ENCODE peak calls at places on chromosomes 12 and 14, in ten cellular contexts. Y is neural progenitor cell, Z is foreskin fibroblast, P is HFFc6, M is progenitor cell of endocrine pancreas, S is heart left ventricle, E is esophagus muscularis mucosa, J is upper lobe of right lung, T is HCT116, W is AG10803. F is an unnamed sample.

GRCh38 chr14:95293474-95293873 is 26.2 kb downstream of the CLMN start:
- DNase-seq in Z (no peak), J (no peak), S (no peak), P (no peak), Y (no peak), E (no peak), T (no peak), M (no peak), W (no peak), F (no peak)

GRCh38 chr14:70641548-70642312 is at the start of gene TTC9:
- DNase-seq in Y (peak), T (no peak), J (peak), E (no peak), W (no peak), P (no peak), M (peak), Z (peak), S (peak), F (no peak)

GRCh38 chr12:10115890-10116289 is 14.1 kb downstream of the CLEC7A start:
- DNase-seq in T (no peak), W (no peak), S (no peak), J (no peak), Y (no peak), M (no peak), E (no peak), Z (no peak), P (no peak), F (no peak)

GRCh38 chr12:53659609-53660008 is 16.3 kb downstream of the ATP5MC2 start:
- DNase-seq in J (no peak), T (no peak), W (peak), M (no peak), Z (no peak), Y (no peak), E (no peak), S (no peak), P (no peak), F (no peak)

GRCh38 chr12:68870011-68870410 is 62.0 kb downstream of the MDM2 start:
- DNase-seq in Z (no peak), J (no peak), T (no peak), W (no peak), M (no peak), Y (no peak), E (no peak), S (no peak), P (no peak), F (no peak)

GRCh38 chr14:34817768-34818167 is 57.4 kb downstream of the BAZ1A start:
- DNase-seq in Z (no peak), Y (no peak), P (no peak), E (no peak), S (no peak), T (no peak), J (no peak), W (no peak), M (no peak), F (no peak)

GRCh38 chr12:127277882-127278281 is 989.1 kb upstream of the TMEM132C start:
- DNase-seq in W (no peak), P (no peak), M (no peak), Y (no peak), S (no peak), Z (no peak), T (no peak), J (no peak), E (no peak), F (no peak)

GRCh38 chr12:127422935-127423585 is 843.9 kb upstream of the TMEM132C start:
- DNase-seq in P (no peak), Z (no peak), S (no peak), M (no peak), W (no peak), Y (no peak), J (no peak), E (peak), T (no peak), F (no peak)

GRCh38 chr14:95265106-95266094 is 54.3 kb downstream of the CLMN start:
- DNase-seq in E (no peak), W (peak), P (peak), M (no peak), T (peak), Z (peak), Y (no peak), J (no peak), S (no peak), F (peak)

GRCh38 chr14:99731536-99732435 is 47.7 kb downstream of the CYP46A1 start:
- DNase-seq in Z (no peak), P (no peak), E (no peak), W (no peak), Y (no peak), M (no peak), S (peak), J (peak), T (no peak), F (no peak)

GRCh38 chr14:44154446-44154845 is 352.6 kb downstream of the FSCB start:
- DNase-seq in J (no peak), P (no peak), W (no peak), Z (no peak), T (no peak), S (no peak), M (no peak), E (no peak), Y (no peak), F (no peak)

GRCh38 chr14:44154889-44155288 is 352.2 kb downstream of the FSCB start:
- DNase-seq in M (no peak), Z (no peak), J (no peak), S (no peak), P (no peak), W (no peak), E (no peak), T (no peak), Y (no peak), F (no peak)

GRCh38 chr14:44151120-44151519 is 356.0 kb downstream of the FSCB start:
- DNase-seq in Y (no peak), Z (no peak), W (no peak), T (no peak), M (no peak), S (no peak), E (no peak), P (no peak), J (no peak), F (no peak)

DNA sequence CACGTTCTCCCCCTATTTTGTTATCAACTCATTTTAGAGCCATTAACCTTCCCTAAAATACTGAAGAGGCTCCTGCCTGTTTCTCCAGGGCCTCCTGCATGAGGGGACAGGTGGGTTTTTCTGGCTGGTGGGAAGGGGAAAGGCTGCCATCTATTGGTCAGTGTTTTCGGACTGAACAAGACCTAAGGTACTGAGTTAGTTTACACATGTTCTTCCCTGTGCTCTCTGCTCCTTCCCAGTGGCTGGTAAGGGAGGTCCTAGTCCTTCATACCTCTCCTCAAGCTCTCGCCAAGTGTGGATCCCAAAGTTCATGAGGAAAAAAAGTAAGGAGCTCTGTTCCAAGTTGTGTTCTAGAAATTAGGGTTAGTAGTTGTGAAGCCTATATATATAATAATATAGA is 357.5 kb downstream of the FSCB start:
- DNase-seq in J (no peak), P (no peak), E (no peak), S (no peak), Z (no peak), M (peak), T (peak), Y (peak), W (no peak), F (peak)
- TF ChIP-seq CTCF in J (no peak), P (no peak), E (no peak), S (no peak), Z (no peak), M (peak), T (peak), Y (peak), W (no peak), F (peak)

GRCh38 chr12:76080729-76081415 is 3.6 kb downstream of the NAP1L1 start:
- DNase-seq in J (no peak), S (no peak), Y (peak), Z (peak), M (no peak), W (no peak), T (no peak), P (no peak), E (no peak), F (no peak)
- TF ChIP-seq CTCF in J (no peak), S (no peak), Y (peak), Z (peak), M (peak), W (peak), T (peak), P (peak), E (no peak), F (peak)

DNA sequence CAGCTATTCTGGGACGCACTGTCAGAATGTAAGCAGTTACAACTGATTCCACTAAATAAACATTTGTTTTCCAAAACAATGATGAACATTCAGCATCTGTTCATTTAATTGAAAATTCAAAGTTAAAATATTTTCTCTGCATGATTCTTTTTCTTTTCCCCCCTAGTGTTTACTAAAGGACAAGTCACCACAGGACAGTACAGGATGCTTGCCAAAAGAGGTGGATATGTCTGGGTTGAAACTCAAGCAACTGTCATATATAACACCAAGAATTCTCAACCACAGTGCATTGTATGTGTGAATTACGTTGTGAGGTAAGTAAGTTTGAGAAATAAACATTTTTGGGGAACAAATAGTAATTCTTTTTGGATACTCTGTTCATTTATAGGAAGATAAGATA is 28.2 kb upstream of the SNAPC1 start:
- DNase-seq in Z (no peak), P (no peak), M (no peak), J (no peak), S (no peak), E (no peak), Y (no peak), W (no peak), T (no peak), F (no peak)
- TF ChIP-seq CTCF in Z (no peak), P (peak), M (no peak), J (no peak), S (no peak), E (no peak), Y (no peak), W (peak), T (peak), F (no peak)

GRCh38 chr12:105482976-105483375 is 152.5 kb downstream of the C12orf75 start:
- DNase-seq in P (no peak), T (no peak), Z (no peak), M (no peak), W (peak), Y (no peak), E (no peak), J (no peak), S (no peak), F (no peak)
- TF ChIP-seq CTCF in P (no peak), T (no peak), Z (no peak), M (no peak), W (no peak), Y (no peak), E (no peak), J (no peak), S (no peak), F (no peak)

DNA sequence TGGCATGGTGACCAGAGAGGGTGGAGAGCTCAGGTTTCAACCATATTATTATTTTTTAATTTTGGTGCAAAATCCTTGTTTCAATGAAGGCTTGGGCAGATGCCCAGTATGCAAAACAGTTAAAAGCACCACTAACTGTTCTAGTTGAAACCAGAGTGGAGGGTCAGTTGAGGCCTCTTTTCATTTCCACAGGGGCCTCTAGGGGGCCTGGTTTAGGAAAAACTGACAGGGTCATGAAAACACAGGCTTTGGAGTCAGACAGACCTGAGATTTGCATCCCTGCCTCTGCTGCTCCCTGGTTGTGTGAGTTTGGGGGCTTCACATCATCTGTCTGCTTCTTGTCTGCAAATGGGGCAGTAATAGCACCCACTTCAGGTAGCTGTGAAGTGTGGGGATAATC is 3.3 kb upstream of the RPH3A start:
- DNase-seq in Z (no peak), M (no peak), T (no peak), P (no peak), W (no peak), Y (peak), E (no peak), S (no peak), J (no peak), F (no peak)
- TF ChIP-seq CTCF in Z (no peak), M (peak), T (peak), P (no peak), W (no peak), Y (peak), E (no peak), S (no peak), J (no peak), F (no peak)

DNA sequence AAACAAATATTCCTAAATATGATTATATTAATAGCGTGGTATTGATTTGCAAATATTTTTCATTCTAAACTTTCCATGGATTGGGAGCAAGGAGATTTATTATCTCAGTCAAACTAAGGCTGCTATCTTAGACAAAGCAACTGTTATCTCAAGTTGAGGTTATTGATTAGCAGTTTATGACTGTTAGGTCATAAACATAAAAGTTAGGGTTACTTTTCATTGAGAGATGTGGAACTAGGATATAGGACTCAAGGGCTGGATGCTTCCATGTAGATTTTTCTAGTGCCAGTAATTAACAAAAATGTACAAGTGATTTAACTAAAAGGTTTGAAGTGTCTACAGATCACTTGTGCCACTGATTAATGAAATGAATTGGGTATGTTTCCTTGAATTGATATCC is 19.1 kb downstream of the SCFD1 start:
- DNase-seq in Y (no peak), P (no peak), S (no peak), W (no peak), Z (no peak), J (no peak), T (no peak), M (no peak), E (no peak), F (no peak)
- TF ChIP-seq CTCF in Y (no peak), P (no peak), S (no peak), W (no peak), Z (no peak), J (no peak), T (no peak), M (no peak), E (no peak), F (no peak)

DNA sequence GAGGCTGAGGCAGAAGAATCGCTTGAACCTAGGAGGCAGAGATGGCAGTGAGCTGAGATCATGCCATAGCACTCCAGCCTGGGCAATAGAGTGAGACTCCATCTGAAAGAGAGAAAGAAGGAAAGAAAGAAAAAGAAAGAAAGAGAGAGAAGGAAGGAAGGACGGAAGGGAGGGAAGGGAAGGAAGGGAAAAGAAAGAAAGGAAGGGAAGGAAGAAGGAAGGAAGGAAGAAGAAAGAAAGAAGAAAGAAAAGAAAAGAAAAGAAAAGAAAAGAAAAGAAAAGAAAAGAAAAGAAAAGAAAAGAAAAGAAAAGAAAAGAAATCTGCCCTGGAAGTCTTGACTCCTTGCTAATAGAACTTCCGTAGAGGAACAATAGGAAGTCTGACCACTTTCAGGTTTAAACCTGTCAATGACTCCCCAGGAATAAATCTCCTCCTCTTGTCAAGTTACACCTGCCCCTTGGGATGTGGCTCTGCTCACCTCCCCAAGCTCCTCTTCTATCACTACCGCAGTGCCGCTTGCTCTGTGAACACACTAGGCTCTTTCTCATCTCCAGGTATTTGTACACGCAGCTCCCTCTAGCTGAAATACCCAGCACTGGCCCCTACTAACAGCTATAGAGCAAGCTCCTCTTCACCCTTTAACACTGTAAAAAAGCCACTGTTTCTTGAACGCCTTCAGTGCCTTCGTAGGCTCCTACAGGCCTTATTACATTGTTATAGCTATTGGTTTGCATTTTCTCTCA is 773.1 kb upstream of the TBX3 start:
- DNase-seq in E (no peak), W (no peak), P (no peak), Z (no peak), T (peak), M (no peak), J (no peak), S (no peak), Y (peak), F (no peak)
- TF ChIP-seq CTCF in E (no peak), W (no peak), P (no peak), Z (no peak), T (peak), M (peak), J (no peak), S (no peak), Y (peak), F (peak)

DNA sequence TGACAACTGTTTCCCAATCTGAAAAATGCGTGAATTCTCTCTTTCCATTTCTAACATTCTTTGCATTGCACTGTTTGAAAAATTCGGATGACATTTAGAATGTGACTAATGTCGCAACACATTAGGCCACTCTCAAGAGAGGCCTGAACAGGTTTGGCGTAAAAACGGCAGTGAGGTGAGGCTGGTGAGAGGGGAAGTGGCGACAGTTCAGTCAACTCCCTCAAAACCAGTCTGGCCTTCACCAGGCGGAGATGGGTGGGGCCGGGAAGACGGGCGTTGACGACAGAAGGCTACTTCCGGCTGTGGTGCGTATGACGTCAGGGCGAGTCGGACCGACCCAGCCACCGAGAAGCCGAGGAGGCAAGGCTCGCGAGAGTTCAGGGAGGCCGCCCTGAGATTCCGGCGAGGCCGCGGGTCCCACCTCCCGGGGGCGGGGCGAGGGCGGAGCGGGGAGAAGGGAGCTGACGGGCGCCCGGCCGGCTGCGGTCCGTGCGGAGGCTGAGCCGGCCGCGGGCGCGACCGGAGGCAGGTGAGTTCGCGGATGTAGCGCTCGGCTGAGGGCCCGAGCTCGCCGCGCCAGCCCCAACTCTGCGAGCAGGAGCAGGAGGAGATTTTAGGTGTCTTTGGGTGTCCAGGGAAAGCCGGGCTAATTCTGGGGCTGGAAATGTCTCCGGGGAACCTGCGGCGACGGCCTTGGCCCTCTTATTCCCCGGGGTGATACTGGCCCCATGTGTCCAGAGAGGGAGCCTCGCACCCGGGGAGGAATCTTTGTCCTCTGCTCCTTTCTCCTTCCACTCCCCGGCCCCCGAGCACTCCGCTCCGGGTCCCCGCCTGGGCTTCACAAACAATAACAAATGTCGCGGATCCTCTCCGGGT is at the start of gene STK38L:
- DNase-seq in Z (peak), T (peak), J (peak), P (peak), W (peak), S (peak), E (peak), Y (peak), M (peak), F (peak)
- TF ChIP-seq CTCF in Z (peak), T (peak), J (peak), P (peak), W (peak), S (peak), E (peak), Y (peak), M (peak), F (peak)

DNA sequence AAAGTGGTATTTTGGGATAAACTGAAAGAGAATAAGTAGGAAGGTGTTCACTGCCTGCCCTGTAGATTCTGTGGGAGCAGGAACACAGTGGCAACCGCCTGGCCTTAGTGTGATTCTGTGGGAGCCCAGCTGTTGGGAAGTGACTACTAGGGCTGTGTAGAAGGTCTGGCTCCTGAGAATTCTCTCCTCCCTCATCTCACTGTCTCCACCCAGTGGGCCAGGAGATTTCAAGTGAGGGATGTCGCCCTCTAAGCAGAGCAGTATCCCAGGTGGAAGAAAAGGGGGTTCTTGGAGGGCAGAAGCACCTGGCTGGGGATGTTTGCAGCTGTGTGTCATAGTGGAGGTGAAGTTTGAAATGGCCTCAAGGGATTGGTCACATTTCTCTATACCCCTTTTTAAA is 113.7 kb downstream of the TBC1D30 start:
- DNase-seq in J (no peak), Z (no peak), W (no peak), S (no peak), M (no peak), E (no peak), T (no peak), Y (no peak), P (no peak), F (no peak)
- TF ChIP-seq CTCF in J (no peak), Z (no peak), W (no peak), S (no peak), M (no peak), E (no peak), T (no peak), Y (no peak), P (no peak), F (no peak)

F was measured in retinal pigment epithelial cell.